ENCODE peak calls at places on chromosomes 6 and 20, in seven cellular contexts. A, J, Q, M, D, G and I are unnamed samples.
A peak's percentile ranks its signal among the peaks of the same experiment; 100 is the strongest.

GRCh38 chr20:46690219-46691111 is 1.2 kb upstream of the TP53RK start:
- DNase-seq in Q (no peak), A (peak; percentile 36), M (peak; percentile 62), D (no peak), G (peak; percentile 22), J (no peak), I (no peak)

GRCh38 chr6:16964553-16965499 is 137.0 kb upstream of the STMND1 start:
- DNase-seq in Q (peak; percentile 96), A (peak; percentile 70), D (peak; percentile 71), M (peak; percentile 78), G (peak; percentile 73), J (peak; percentile 91), I (peak; percentile 72)

GRCh38 chr6:34275128-34275804 is 26.5 kb upstream of the SMIM29 start:
- DNase-seq in Q (no peak), A (no peak), J (no peak), G (no peak), M (no peak), D (no peak), I (no peak)

GRCh38 chr20:38407321-38407720 is 27.8 kb downstream of the SNHG17 start:
- DNase-seq in J (no peak), D (no peak), A (no peak), Q (no peak), G (no peak), M (no peak), I (no peak)

GRCh38 chr6:70633870-70634269 is 33.8 kb upstream of the SMAP1 start:
- DNase-seq in Q (no peak), D (no peak), G (no peak), M (no peak), J (no peak), A (no peak), I (no peak)

GRCh38 chr20:23234311-23235078 is 116.1 kb upstream of the NXT1 start:
- DNase-seq in G (peak; percentile 9), J (no peak), A (peak; percentile 55), D (no peak), M (peak; percentile 48), Q (no peak), I (no peak)

GRCh38 chr6:169904051-169904922 is 152.9 kb downstream of the ERMARD start:
- DNase-seq in M (no peak), G (no peak), D (no peak), A (no peak), J (no peak), Q (no peak), I (no peak)

GRCh38 chr20:7161690-7162089 is 394.2 kb downstream of the BMP2 start:
- DNase-seq in A (no peak), Q (peak; percentile 44), G (no peak), M (peak; percentile 6), J (no peak), D (no peak), I (no peak)

GRCh38 chr6:88031550-88031949 is 16.1 kb upstream of the SPACA1 start:
- DNase-seq in J (no peak), M (no peak), D (no peak), G (no peak), Q (peak; percentile 10), A (no peak), I (no peak)

GRCh38 chr20:38697306-38697705 is 27.0 kb upstream of the SLC32A1 start:
- DNase-seq in G (no peak), D (no peak), Q (no peak), A (no peak), J (no peak), M (no peak), I (no peak)

GRCh38 chr6:167704396-167704801 is 122.3 kb upstream of the AFDN start:
- DNase-seq in J (peak; percentile 20), G (no peak), D (no peak), A (no peak), Q (no peak), M (no peak), I (no peak)

GRCh38 chr6:163945813-163946212 is 531.3 kb downstream of the QKI start:
- DNase-seq in G (no peak), A (no peak), J (no peak), D (no peak), Q (no peak), M (no peak), I (no peak)

GRCh38 chr6:136783495-136784270 is 8.6 kb downstream of the MAP3K5 start:
- DNase-seq in D (no peak), M (no peak), Q (no peak), A (no peak), G (no peak), J (no peak), I (no peak)

GRCh38 chr6:105302617-105303128 is 100.2 kb downstream of the PREP start:
- DNase-seq in D (no peak), J (peak; percentile 39), A (no peak), Q (peak; percentile 3), M (no peak), G (no peak), I (no peak)

GRCh38 chr6:116426551-116426950 is 34.6 kb upstream of the CALHM6 start:
- DNase-seq in D (no peak), M (no peak), Q (no peak), A (no peak), J (no peak), G (no peak), I (no peak)

GRCh38 chr6:130240232-130240631 is 17.5 kb upstream of the SAMD3 start:
- DNase-seq in D (no peak), A (peak; percentile 78), Q (no peak), M (peak; percentile 19), G (peak; percentile 21), J (no peak), I (no peak)

GRCh38 chr6:16402501-16402900 is 164.1 kb downstream of the GMPR start:
- DNase-seq in J (no peak), Q (peak; percentile 18), D (no peak), G (no peak), A (no peak), M (peak; percentile 64), I (no peak)

GRCh38 chr20:10671221-10671849 is 2.5 kb downstream of the JAG1 start:
- DNase-seq in G (peak; percentile 33), Q (peak; percentile 85), M (peak; percentile 92), A (peak; percentile 94), D (no peak), J (peak; percentile 77), I (no peak)

GRCh38 chr6:10048370-10049297 is 366.2 kb downstream of the TFAP2A start:
- DNase-seq in M (no peak), J (no peak), A (no peak), G (no peak), Q (peak; percentile 31), D (no peak), I (no peak)

GRCh38 chr6:115969930-115970273 is 90.8 kb downstream of the FRK start:
- DNase-seq in J (no peak), M (peak; percentile 14), A (peak; percentile 6), G (no peak), Q (no peak), D (no peak), I (no peak)

GRCh38 chr6:94733066-94733465 is 844.3 kb upstream of the MANEA start:
- DNase-seq in Q (peak; percentile 36), J (peak; percentile 43), D (no peak), M (no peak), A (no peak), G (no peak), I (no peak)

GRCh38 chr6:104954091-104954797 is 2.7 kb upstream of the LIN28B start:
- DNase-seq in G (no peak), D (no peak), M (no peak), A (no peak), J (no peak), Q (peak; percentile 64), I (no peak)

GRCh38 chr6:107822154-107823046 is 1.7 kb downstream of the SCML4 start:
- DNase-seq in Q (no peak), G (no peak), M (no peak), J (no peak), D (no peak), A (no peak), I (no peak)

GRCh38 chr6:36368921-36369880 is 18.3 kb downstream of the ETV7 start:
- DNase-seq in G (peak; percentile 92), D (no peak), A (peak; percentile 83), J (no peak), M (peak; percentile 81), Q (peak; percentile 72), I (no peak)

GRCh38 chr6:91669154-91669903 is 1082.5 kb upstream of the MAP3K7 start:
- DNase-seq in A (no peak), J (no peak), G (no peak), D (no peak), Q (no peak), M (no peak), I (no peak)

GRCh38 chr6:145263807-145264206 is 471.5 kb downstream of the EPM2A start:
- DNase-seq in J (no peak), Q (no peak), A (no peak), D (no peak), G (no peak), M (no peak), I (no peak)
- H3K4ac ChIP-seq in J (no peak overlapping the region), Q (no peak overlapping the region), A (no peak overlapping the region), D (no peak overlapping the region), G (no peak overlapping the region), M (no peak overlapping the region), I (no peak overlapping the region)

GRCh38 chr6:28772480-28773381 is 151.1 kb downstream of the TRIM27 start:
- DNase-seq in D (no peak), G (no peak), M (no peak), Q (peak; percentile 67), A (no peak), J (peak; percentile 45), I (no peak)

GRCh38 chr6:28771401-28772267 is 152.2 kb downstream of the TRIM27 start:
- DNase-seq in G (no peak), A (no peak), J (peak; percentile 82), D (no peak), Q (peak; percentile 89), M (no peak), I (no peak)

GRCh38 chr6:28769626-28770402 is 154.0 kb downstream of the TRIM27 start:
- DNase-seq in D (no peak), Q (peak; percentile 88), G (peak; percentile 87), A (peak; percentile 20), M (peak; percentile 7), J (peak; percentile 65), I (no peak)

GRCh38 chr6:28768187-28768913 is 155.4 kb downstream of the TRIM27 start:
- DNase-seq in D (no peak), M (no peak), Q (peak; percentile 78), J (peak; percentile 27), A (no peak), G (no peak), I (no peak)

DNA sequence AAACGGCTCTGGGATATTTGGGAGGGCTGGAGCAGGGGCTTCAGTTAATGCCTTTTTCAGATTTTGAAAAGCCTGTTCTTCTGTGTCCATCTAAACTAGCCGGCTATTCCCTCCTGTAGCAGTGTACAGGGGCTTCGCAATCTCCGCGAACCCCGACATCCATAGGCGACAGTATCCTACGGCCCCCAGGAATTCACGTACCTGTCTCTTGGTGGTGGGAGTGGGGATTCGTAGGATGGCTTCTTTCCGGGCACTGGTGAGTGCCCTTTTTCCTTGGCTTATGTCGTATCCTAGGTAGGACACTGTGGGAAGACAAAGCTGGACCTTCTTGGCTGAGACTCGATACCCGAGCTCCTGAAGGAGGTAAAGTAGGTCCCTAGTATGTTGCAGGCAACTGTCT is 153.1 kb downstream of the TRIM27 start:
- DNase-seq in A (no peak), D (no peak), Q (no peak), G (no peak), M (no peak), J (no peak), I (no peak)
- H3K4ac ChIP-seq in A (no peak overlapping the region), D (no peak overlapping the region), Q (no peak overlapping the region), G (no peak overlapping the region), M (no peak overlapping the region), J (no peak overlapping the region), I (no peak overlapping the region)

GRCh38 chr6:2706482-2706881 is 44.2 kb downstream of the MYLK4 start:
- DNase-seq in J (no peak), D (no peak), M (no peak), A (no peak), G (no peak), Q (no peak), I (no peak)
- H3K4ac ChIP-seq in J (no peak overlapping the region), D (no peak overlapping the region), M (no peak overlapping the region), A (no peak overlapping the region), G (no peak overlapping the region), Q (no peak overlapping the region), I (no peak overlapping the region)

GRCh38 chr6:39861663-39862062 is 69.5 kb downstream of the DAAM2 start:
- DNase-seq in D (no peak), Q (no peak), J (peak; percentile 41), A (no peak), G (no peak), M (no peak), I (no peak)
- H3K4ac ChIP-seq in D (no peak overlapping the region), Q (no peak overlapping the region), J (no peak overlapping the region), A (no peak overlapping the region), G (no peak overlapping the region), M (no peak overlapping the region), I (no peak overlapping the region)